ENCODE peak calls at places on chromosomes 5 and 9, in four cellular contexts. M is GM12878, W is K562, Y is HepG2. T is an unnamed sample.

GRCh38 chr9:94250456-94250855 is 8.6 kb upstream of the ZNF169 start:
- DNase-seq in M (no peak), W (no peak), Y (no peak), T (no peak)

GRCh38 chr5:2284678-2285077 is 402.0 kb upstream of the IRX4 start:
- DNase-seq in W (no peak), Y (no peak), M (no peak), T (no peak)

GRCh38 chr5:149780043-149780737 is 50.1 kb downstream of the PPARGC1B start:
- DNase-seq in W (no peak), M (no peak), Y (no peak), T (no peak)

GRCh38 chr5:45796959-45797553 is 100.9 kb upstream of the HCN1 start:
- DNase-seq in Y (no peak), W (peak), M (no peak), T (peak)

GRCh38 chr5:139162448-139162847 is 35.7 kb downstream of the SIL1 start:
- DNase-seq in M (no peak), W (no peak), Y (no peak), T (peak)

GRCh38 chr5:150117945-150118560 is 31.7 kb upstream of the CSF1R start:
- DNase-seq in Y (no peak), W (no peak), M (no peak), T (no peak)

GRCh38 chr9:113600477-113600851 is 136.9 kb downstream of the RGS3 start:
- DNase-seq in Y (no peak), M (no peak), W (no peak), T (no peak)

GRCh38 chr5:172496671-172497371 is 42.5 kb upstream of the SH3PXD2B start:
- DNase-seq in Y (no peak), W (no peak), M (no peak), T (no peak)

GRCh38 chr9:126454250-126454649 is 127.6 kb downstream of the MVB12B start:
- DNase-seq in M (no peak), Y (no peak), W (no peak), T (no peak)

GRCh38 chr5:849651-850301 is 1.0 kb downstream of the ZDHHC11 start:
- DNase-seq in W (no peak), Y (peak), M (no peak), T (peak)

GRCh38 chr5:133292300-133292699 is 240.5 kb downstream of the HSPA4 start:
- DNase-seq in Y (no peak), W (no peak), M (no peak), T (no peak)

GRCh38 chr5:10876345-10876744 is 115.3 kb upstream of the DAP start:
- DNase-seq in M (no peak), Y (no peak), W (no peak), T (no peak)

GRCh38 chr9:124344291-124345050 is 70.8 kb downstream of the PSMB7 start:
- DNase-seq in Y (no peak), M (no peak), W (no peak), T (no peak)

GRCh38 chr9:34823778-34824177 is 113.8 kb upstream of the CCL21 start:
- DNase-seq in W (no peak), M (no peak), Y (no peak), T (no peak)

GRCh38 chr9:105063665-105064247 is 135.8 kb upstream of the ABCA1 start:
- DNase-seq in W (no peak), M (no peak), Y (peak), T (no peak)
- H3K4me3 ChIP-seq in W (no peak), M (no peak), Y (peak), T (no peak)

DNA sequence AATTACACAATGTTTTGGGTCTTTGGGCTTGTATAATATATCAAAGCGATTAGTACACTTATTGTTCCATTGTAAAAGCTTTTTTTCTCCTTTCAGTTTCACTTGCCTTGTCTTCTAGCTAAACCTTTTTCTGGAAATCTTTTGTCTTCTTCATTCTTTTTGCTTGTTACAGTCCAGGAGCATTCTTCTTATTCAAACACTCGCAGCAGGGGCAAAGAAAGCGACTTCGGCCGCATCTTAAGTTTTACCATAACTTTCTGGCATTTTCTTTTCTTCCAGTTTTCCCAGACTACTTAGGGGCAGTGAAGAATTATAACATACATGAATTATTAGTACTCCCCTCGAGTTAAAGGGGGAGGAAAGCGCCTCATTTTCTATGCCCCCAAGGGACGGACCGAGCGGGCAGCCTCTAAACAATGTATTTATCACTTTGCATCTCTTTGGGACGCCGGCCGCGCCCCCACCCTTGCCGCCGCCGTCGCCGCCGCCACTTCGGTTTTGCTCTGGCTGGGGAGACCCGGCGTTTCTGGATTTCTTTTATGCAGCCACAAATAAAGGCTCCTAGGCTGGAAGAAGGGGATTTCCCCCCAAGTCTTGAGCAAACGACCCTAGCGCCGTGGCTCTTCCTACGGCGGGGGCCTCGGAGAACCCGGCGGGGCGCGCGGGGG is 7.5 kb upstream of the NEUROG1 start:
- DNase-seq in Y (no peak), W (no peak), M (no peak), T (peak)
- H2AFZ ChIP-seq in Y (no peak), W (no peak), M (no peak), T (no peak)

GRCh38 chr9:133882849-133883248 is 109.3 kb downstream of the VAV2 start:
- DNase-seq in Y (no peak), M (no peak), W (no peak), T (no peak)
- TF ChIP-seq JUNB in Y (no peak), M (no peak), W (no peak), T (no peak)

GRCh38 chr9:695252-695651 is 146.2 kb upstream of the DMRT1 start:
- DNase-seq in Y (no peak), W (no peak), M (no peak), T (no peak)
- H3K4me3 ChIP-seq in Y (no peak), W (no peak), M (no peak), T (no peak)

GRCh38 chr5:62560786-62561185 is 17.8 kb upstream of the LRRC70 start:
- DNase-seq in W (no peak), M (no peak), Y (no peak), T (no peak)

GRCh38 chr5:62550103-62550502 is 28.5 kb upstream of the LRRC70 start:
- DNase-seq in W (no peak), M (no peak), Y (no peak), T (no peak)

GRCh38 chr5:62558941-62559340 is 19.7 kb upstream of the LRRC70 start:
- DNase-seq in Y (no peak), M (no peak), W (no peak), T (no peak)

GRCh38 chr5:62561896-62562295 is 16.7 kb upstream of the LRRC70 start:
- DNase-seq in M (no peak), Y (no peak), W (no peak), T (no peak)

DNA sequence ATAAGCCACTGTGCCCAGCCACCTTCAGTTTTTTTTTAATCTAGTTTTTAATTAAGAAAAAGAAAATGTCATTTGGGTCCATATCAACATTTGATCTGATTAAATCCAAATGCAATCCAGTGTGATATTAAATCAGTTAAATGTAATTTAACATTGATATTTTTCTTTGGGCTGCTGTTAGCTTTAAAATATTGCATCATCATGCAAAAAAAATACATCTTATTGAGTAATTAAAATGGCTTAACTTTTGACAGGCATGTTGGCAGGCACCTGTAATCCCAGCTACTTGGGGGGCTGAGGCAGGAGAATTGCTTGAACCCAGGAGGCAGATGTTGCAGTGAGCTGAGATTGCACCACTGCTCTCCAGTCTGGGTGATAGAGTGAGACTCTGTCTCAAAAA is 22.7 kb upstream of the LRRC70 start:
- DNase-seq in W (no peak), M (no peak), Y (no peak), T (no peak)
- H2AFZ ChIP-seq in W (no peak), M (no peak), Y (no peak), T (no peak)

GRCh38 chr9:110714314-110714713 is 45.7 kb downstream of the MUSK start:
- DNase-seq in M (no peak), Y (no peak), W (no peak), T (peak)
- TF ChIP-seq JUNB in M (no peak), Y (no peak), W (no peak), T (no peak)

GRCh38 chr9:97704851-97705250 is 7.7 kb upstream of the XPA start:
- DNase-seq in W (no peak), M (no peak), Y (no peak), T (no peak)

GRCh38 chr9:97704327-97704677 is 7.2 kb upstream of the XPA start:
- DNase-seq in W (no peak), M (no peak), Y (no peak), T (no peak)

GRCh38 chr9:97705354-97705950 is 8.3 kb upstream of the XPA start:
- DNase-seq in Y (no peak), W (no peak), M (no peak), T (no peak)

GRCh38 chr9:97706246-97706645 is 9.1 kb upstream of the XPA start:
- DNase-seq in W (no peak), Y (no peak), M (no peak), T (no peak)

DNA sequence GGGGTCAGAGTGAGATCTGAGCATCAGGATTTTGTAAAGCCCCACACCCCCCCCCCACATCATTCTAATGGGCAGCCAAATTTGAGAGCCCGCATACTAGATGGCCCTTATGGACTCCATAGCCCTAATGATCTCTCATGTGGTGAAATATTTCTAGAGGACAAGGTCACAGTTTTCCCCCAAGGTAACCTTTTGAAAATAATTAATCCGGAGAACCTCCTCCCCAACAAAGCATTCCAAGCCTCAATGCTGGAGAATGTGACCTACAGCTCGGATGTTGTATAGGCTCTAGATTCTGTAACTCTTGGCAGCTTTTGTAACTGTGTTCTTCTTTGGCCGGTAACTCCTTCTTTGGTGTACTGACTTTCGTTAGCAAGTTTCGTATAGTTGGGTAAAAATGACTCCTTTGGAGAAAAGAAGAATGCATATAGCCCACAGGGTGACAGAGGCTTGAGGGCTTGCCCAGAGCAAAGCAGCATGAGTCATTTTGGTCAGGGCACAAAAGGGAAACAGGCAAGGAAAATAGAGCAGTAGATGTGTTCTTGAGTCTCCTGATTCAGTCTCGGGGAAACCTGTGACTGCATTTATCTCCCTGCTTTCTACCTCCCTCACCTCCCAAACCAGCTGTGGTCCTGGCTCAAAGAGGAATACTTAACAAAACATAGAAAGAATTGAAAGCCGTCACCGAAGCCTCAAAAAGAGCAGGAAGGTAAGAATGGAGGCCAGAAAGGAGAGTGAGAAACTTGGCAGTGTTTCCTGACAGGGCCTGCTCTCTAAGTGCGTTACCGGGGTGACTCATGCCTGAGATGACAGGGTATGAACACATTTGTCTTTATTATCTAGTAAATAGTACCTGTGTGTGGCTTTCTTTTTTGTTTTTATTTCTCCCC is 6.5 kb upstream of the XPA start:
- DNase-seq in M (peak), W (peak), Y (peak), T (no peak)
- H3K4me3 ChIP-seq in M (no peak), W (no peak), Y (peak), T (no peak)

GRCh38 chr5:94731471-94731870 is 113.0 kb downstream of the SLF1 start:
- DNase-seq in M (no peak), Y (no peak), W (no peak), T (no peak)
- H2AFZ ChIP-seq in M (no peak), Y (no peak), W (no peak), T (no peak)

GRCh38 chr5:38738898-38739743 is 106.7 kb upstream of the OSMR start:
- DNase-seq in W (no peak), M (no peak), Y (no peak), T (no peak)
- TF ChIP-seq JUNB in W (no peak), M (no peak), Y (no peak), T (no peak)

DNA sequence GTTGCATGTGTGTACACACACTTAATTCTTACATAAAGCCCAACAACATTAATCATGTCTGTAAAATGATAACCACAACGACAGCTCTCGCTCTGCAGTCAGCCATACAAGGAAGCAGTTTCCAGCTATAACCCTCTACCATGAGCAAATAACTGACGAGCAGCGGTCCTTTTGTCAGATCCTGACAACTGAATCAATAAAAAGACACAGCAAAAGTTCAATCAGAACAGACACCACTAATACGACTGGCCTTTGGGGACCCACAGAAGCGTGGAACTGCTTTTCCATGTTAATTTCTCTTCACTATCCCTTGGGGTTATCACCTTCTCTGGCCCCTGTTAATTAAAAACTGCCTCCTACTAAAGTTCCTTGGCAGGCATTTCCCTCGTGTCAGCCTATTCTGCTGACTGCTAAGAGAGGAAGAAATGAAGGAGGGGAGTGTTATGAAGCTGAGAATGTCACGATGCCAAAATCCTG is 722.8 kb upstream of the GRAMD2B start:
- DNase-seq in W (no peak), Y (peak), M (no peak), T (no peak)
- H3K4me3 ChIP-seq in W (no peak), Y (peak), M (no peak), T (no peak)

T was measured in GM23338.